ENCODE peak calls at places on chromosomes 2 and 18, in six cellular contexts. T is body of pancreas, N is upper lobe of right lung, Y is iris pigment epithelial cell, Q is GM04504, U is HuH-7.5. M is an unnamed sample.

GRCh38 chr2:215621389-215621788 is 185.5 kb upstream of the FN1 start:
- DNase-seq in T (no peak), U (no peak), Y (no peak), Q (no peak), N (no peak), M (no peak)

GRCh38 chr2:142592171-142592570 is 285.3 kb upstream of the KYNU start:
- DNase-seq in N (no peak), U (no peak), T (no peak), Y (no peak), Q (no peak), M (no peak)

GRCh38 chr2:56202722-56203121 is 18.9 kb downstream of the CCDC85A start:
- DNase-seq in Y (no peak), T (no peak), Q (no peak), U (no peak), N (no peak), M (no peak)

GRCh38 chr18:23890589-23890988 is 124.0 kb upstream of the TTC39C start:
- DNase-seq in N (no peak), Q (peak; percentile 44), U (no peak), Y (peak; percentile 42), T (no peak), M (no peak)

GRCh38 chr2:102698369-102699111 is 63.3 kb upstream of the TMEM182 start:
- DNase-seq in U (no peak), T (peak; percentile 24), Q (no peak), N (no peak), Y (no peak), M (no peak)

GRCh38 chr18:70288171-70288850 is 534 bp upstream of the SOCS6 start:
- DNase-seq in Y (peak; percentile 29), T (peak; percentile 39), U (no peak), Q (no peak), N (peak; percentile 78), M (no peak)

GRCh38 chr2:241308267-241308666 is 7.2 kb downstream of the HDLBP start:
- DNase-seq in Y (peak; percentile 38), N (no peak), U (no peak), T (no peak), Q (no peak), M (no peak)

GRCh38 chr2:72770879-72771461 is 54.9 kb downstream of the EXOC6B start:
- DNase-seq in Y (peak; percentile 71), U (peak; percentile 24), N (no peak), Q (no peak), T (peak; percentile 70), M (peak; percentile 45)

GRCh38 chr2:45207105-45207504 is 197.9 kb upstream of the SIX2 start:
- DNase-seq in T (no peak), N (no peak), Y (no peak), U (no peak), Q (no peak), M (no peak)

GRCh38 chr2:29187926-29188325 is 72.7 kb downstream of the CLIP4 start:
- DNase-seq in U (no peak), Y (peak; percentile 62), T (no peak), N (no peak), Q (peak; percentile 35), M (no peak)